ENCODE peak calls at places on chromosomes 7 and 10, in nine cellular contexts. Q is caudate nucleus; S is AG04450; T is CD4-positive, alpha-beta T cell; I is amygdala; L is fibroblast of lung; O is sciatic nerve; B is CD8-positive, alpha-beta memory T cell; E is tibial artery. A is an unnamed sample.

GRCh38 chr7:36408589-36408988 is 18.9 kb downstream of the ANLN start:
- DNase-seq in Q (no peak), L (peak; percentile 46), O (no peak), S (no peak), I (no peak), T (no peak), B (no peak), E (no peak), A (no peak)

GRCh38 chr7:101857358-101857794 is 40.0 kb downstream of the CUX1 start:
- DNase-seq in E (no peak), B (no peak), I (no peak), T (no peak), S (no peak), Q (no peak), O (no peak), L (no peak), A (no peak)

GRCh38 chr7:48087349-48087748 is 1.7 kb upstream of the UPP1 start:
- DNase-seq in S (no peak), B (no peak), L (peak; percentile 76), O (no peak), Q (no peak), T (no peak), I (no peak), E (no peak), A (no peak)

GRCh38 chr10:50990568-50991495 is 83.5 kb upstream of the PRKG1 start:
- DNase-seq in T (no peak), Q (no peak), L (peak; percentile 97), B (no peak), O (peak; percentile 59), I (no peak), E (peak; percentile 82), S (peak; percentile 70), A (peak; percentile 51)

GRCh38 chr7:80027616-80028173 is 106.9 kb upstream of the GNAI1 start:
- DNase-seq in T (no peak), L (no peak), O (no peak), Q (no peak), B (no peak), I (no peak), S (no peak), E (no peak), A (no peak)

GRCh38 chr10:89032141-89032814 is 41.7 kb downstream of the FAS start:
- DNase-seq in S (peak; percentile 65), L (peak; percentile 69), E (no peak), O (no peak), B (no peak), Q (no peak), T (no peak), I (no peak), A (no peak)

GRCh38 chr7:33979807-33980355 is 74.5 kb downstream of the BMPER start:
- DNase-seq in T (no peak), I (no peak), O (no peak), S (peak; percentile 84), B (no peak), E (no peak), Q (no peak), L (peak; percentile 76), A (no peak)

GRCh38 chr10:98028168-98028770 is 2.2 kb downstream of the CRTAC1 start:
- DNase-seq in I (peak; percentile 41), S (no peak), Q (peak; percentile 16), E (no peak), L (peak; percentile 40), T (peak; percentile 45), O (peak; percentile 70), B (peak; percentile 51), A (no peak)

GRCh38 chr7:134086998-134087735 is 40.0 kb upstream of the LRGUK start:
- DNase-seq in I (no peak), L (no peak), T (no peak), B (no peak), S (no peak), E (no peak), Q (no peak), O (no peak), A (no peak)

GRCh38 chr7:70307544-70308106 is 709.4 kb downstream of the AUTS2 start:
- DNase-seq in O (no peak), E (no peak), I (no peak), L (peak; percentile 55), B (no peak), S (no peak), T (no peak), Q (no peak), A (no peak)

GRCh38 chr7:143380646-143381426 is at the start of gene ZYX:
- DNase-seq in Q (peak; percentile 71), O (peak; percentile 98), B (peak; percentile 81), S (peak; percentile 95), E (peak; percentile 98), T (peak; percentile 78), L (peak; percentile 96), I (peak; percentile 83), A (peak; percentile 96)

GRCh38 chr10:21195149-21195731 is 298.1 kb upstream of the NEBL start:
- DNase-seq in I (no peak), E (no peak), S (no peak), Q (no peak), B (no peak), O (no peak), T (no peak), L (no peak), A (no peak)

GRCh38 chr7:107938448-107939250 is 47.7 kb downstream of the DLD start:
- DNase-seq in L (peak; percentile 57), I (no peak), Q (no peak), T (no peak), B (no peak), S (no peak), E (no peak), O (no peak), A (peak; percentile 39)

GRCh38 chr7:28481131-28481926 is 69.0 kb downstream of the CREB5 start:
- DNase-seq in B (no peak), I (no peak), E (no peak), T (no peak), L (peak; percentile 73), O (no peak), Q (no peak), S (peak; percentile 23), A (no peak)

GRCh38 chr7:37027557-37028341 is 303.5 kb upstream of the AOAH start:
- DNase-seq in S (no peak), T (no peak), L (peak; percentile 2), E (no peak), Q (no peak), O (no peak), B (no peak), I (no peak), A (no peak)

GRCh38 chr10:51000976-51001375 is 73.3 kb upstream of the PRKG1 start:
- DNase-seq in B (no peak), O (no peak), S (no peak), E (no peak), I (no peak), Q (no peak), L (no peak), T (no peak), A (no peak)

GRCh38 chr10:12333382-12334185 is 15.8 kb upstream of the CAMK1D start:
- DNase-seq in L (peak; percentile 92), T (no peak), S (peak; percentile 88), B (peak; percentile 12), I (no peak), E (peak; percentile 92), O (no peak), Q (no peak), A (peak; percentile 82)

GRCh38 chr7:103432713-103433112 is 13.3 kb downstream of the SLC26A5 start:
- DNase-seq in E (no peak), S (no peak), T (no peak), L (no peak), B (no peak), O (no peak), Q (no peak), I (no peak), A (no peak)

GRCh38 chr7:87599336-87599735 is 1.3 kb downstream of the ABCB1 start:
- DNase-seq in T (peak; percentile 2), I (no peak), L (no peak), O (no peak), E (no peak), B (peak; percentile 4), S (no peak), Q (no peak), A (no peak)

GRCh38 chr7:85067371-85067770 is 119.5 kb downstream of the SEMA3D start:
- DNase-seq in L (no peak), B (no peak), O (no peak), T (no peak), I (no peak), Q (no peak), S (no peak), E (no peak), A (no peak)

GRCh38 chr10:1938317-1938716 is 201.0 kb upstream of the ADARB2 start:
- DNase-seq in T (peak; percentile 68), E (no peak), L (no peak), O (no peak), B (no peak), Q (no peak), S (no peak), I (no peak), A (no peak)

GRCh38 chr7:106065560-106066500 is 46.3 kb downstream of the SYPL1 start:
- DNase-seq in L (no peak), Q (no peak), T (no peak), I (no peak), E (no peak), S (no peak), O (no peak), B (no peak), A (no peak)

GRCh38 chr10:110006358-110007170 is 1.2 kb upstream of the ADD3 start:
- DNase-seq in S (no peak), B (peak; percentile 1), Q (no peak), O (no peak), I (peak; percentile 75), T (no peak), L (peak; percentile 80), E (peak; percentile 81), A (peak; percentile 71)

GRCh38 chr10:1406976-1407945 is 330.1 kb downstream of the ADARB2 start:
- DNase-seq in I (no peak), L (no peak), O (no peak), B (no peak), S (no peak), E (peak; percentile 59), Q (no peak), T (no peak), A (no peak)

GRCh38 chr7:81447351-81447952 is 322.4 kb downstream of the HGF start:
- DNase-seq in E (no peak), T (no peak), S (peak; percentile 15), Q (no peak), O (no peak), L (peak; percentile 81), B (no peak), I (no peak), A (no peak)

GRCh38 chr10:122878799-122879338 is 512 bp downstream of the FAM24B start:
- DNase-seq in S (no peak), Q (no peak), T (no peak), I (no peak), O (no peak), E (no peak), B (no peak), L (no peak), A (no peak)

GRCh38 chr10:88319960-88320517 is 263.1 kb downstream of the RNLS start:
- DNase-seq in T (no peak), Q (no peak), S (no peak), L (no peak), O (no peak), I (no peak), B (no peak), E (no peak), A (no peak)

GRCh38 chr10:89813546-89813945 is 112.2 kb downstream of the KIF20B start:
- DNase-seq in S (no peak), E (no peak), I (no peak), B (no peak), L (no peak), T (no peak), Q (no peak), O (no peak), A (no peak)

GRCh38 chr7:17532861-17533404 is 234.5 kb downstream of the AHR start:
- DNase-seq in S (no peak), L (peak; percentile 83), E (no peak), O (no peak), I (no peak), B (no peak), Q (no peak), T (no peak), A (no peak)

GRCh38 chr10:381805-382204 is 246.6 kb downstream of the ZMYND11 start:
- DNase-seq in O (no peak), I (no peak), S (no peak), L (no peak), E (peak; percentile 49), B (no peak), T (no peak), Q (no peak), A (no peak)

GRCh38 chr10:119256897-119257296 is 49.5 kb downstream of the GRK5 start:
- DNase-seq in L (no peak), S (no peak), O (no peak), E (no peak), Q (no peak), T (no peak), B (no peak), I (no peak), A (no peak)

A was measured in psoas muscle.